ENCODE peak calls at places on chromosome 5, in four cellular contexts. P, O, H and G are unnamed samples.

GRCh38 chr5:159605585-159605984 is 275.3 kb upstream of the IL12B start:
- DNase-seq in O (no peak), P (no peak), H (no peak), G (no peak)

GRCh38 chr5:92353107-92354030 is 970.3 kb upstream of the ARRDC3 start:
- DNase-seq in O (no peak), H (no peak), P (no peak), G (peak)

GRCh38 chr5:176652136-176652535 is 4.9 kb downstream of the TSPAN17 start:
- DNase-seq in P (no peak), H (no peak), O (no peak), G (no peak)

GRCh38 chr5:171122372-171122771 is 186.7 kb upstream of the TLX3 start:
- DNase-seq in O (no peak), H (no peak), P (peak), G (no peak)

GRCh38 chr5:103693485-103693884 is 130.9 kb upstream of the NUDT12 start:
- DNase-seq in O (no peak), H (no peak), P (no peak), G (no peak)

GRCh38 chr5:60323596-60323995 is 376.4 kb downstream of the DEPDC1B start:
- DNase-seq in P (no peak), H (no peak), O (no peak), G (no peak)

GRCh38 chr5:72842816-72843215 is 26.4 kb downstream of the TNPO1 start:
- DNase-seq in H (no peak), P (peak), O (no peak), G (peak)

GRCh38 chr5:136079195-136079985 is 50.6 kb downstream of the TGFBI start:
- DNase-seq in P (no peak), O (no peak), H (no peak), G (no peak)

GRCh38 chr5:138450971-138451370 is 12.1 kb downstream of the REEP2 start:
- DNase-seq in P (no peak), H (no peak), O (no peak), G (no peak)

GRCh38 chr5:78706381-78706780 is 57.8 kb upstream of the LHFPL2 start:
- DNase-seq in H (no peak), O (no peak), P (no peak), G (peak)

GRCh38 chr5:75640395-75640794 is 29.1 kb downstream of the ANKDD1B start:
- DNase-seq in P (peak), H (no peak), O (no peak), G (peak)

GRCh38 chr5:113378081-113378480 is 56.7 kb downstream of the TSSK1B start:
- DNase-seq in O (no peak), P (no peak), H (no peak), G (no peak)

GRCh38 chr5:77282337-77283027 is 72.0 kb downstream of the PDE8B start:
- DNase-seq in O (no peak), P (peak), H (no peak), G (no peak)

GRCh38 chr5:11234501-11234911 is 473.5 kb upstream of the DAP start:
- DNase-seq in P (no peak), O (no peak), H (no peak), G (no peak)

GRCh38 chr5:126492939-126493338 is 69.7 kb downstream of the GRAMD2B start:
- DNase-seq in H (no peak), P (peak), O (no peak), G (peak)

GRCh38 chr5:107486489-107486888 is 184.2 kb downstream of the EFNA5 start:
- DNase-seq in H (no peak), P (peak), O (no peak), G (no peak)

GRCh38 chr5:80255752-80256479 is at the start of gene SERINC5:
- DNase-seq in H (peak), O (peak), P (peak), G (peak)

GRCh38 chr5:71563161-71563560 is 24.0 kb upstream of the MCCC2 start:
- DNase-seq in H (no peak), P (no peak), O (no peak), G (no peak)

GRCh38 chr5:77993799-77994318 is 217.7 kb upstream of the TBCA start:
- DNase-seq in H (no peak), P (no peak), O (no peak), G (no peak)

GRCh38 chr5:111386832-111387162 is 125.5 kb downstream of the STARD4 start:
- DNase-seq in H (no peak), O (no peak), P (no peak), G (no peak)

GRCh38 chr5:30099634-30100033 is 1093.9 kb upstream of the CDH6 start:
- DNase-seq in O (no peak), P (peak), H (no peak), G (peak)

GRCh38 chr5:109682383-109682782 is 7.3 kb upstream of the MAN2A1 start:
- DNase-seq in P (peak), H (no peak), O (no peak), G (peak)

GRCh38 chr5:52743012-52743411 is 44.7 kb upstream of the ITGA1 start:
- DNase-seq in H (no peak), O (no peak), P (no peak), G (no peak)

GRCh38 chr5:11815916-11816315 is 88.3 kb downstream of the CTNND2 start:
- DNase-seq in P (no peak), O (no peak), H (no peak), G (no peak)

GRCh38 chr5:56075361-56075760 is 80.6 kb upstream of the IL6ST start:
- DNase-seq in H (no peak), O (no peak), P (no peak), G (no peak)

GRCh38 chr5:67577424-67577823 is 380.8 kb upstream of the CD180 start:
- DNase-seq in H (no peak), O (peak), P (peak), G (peak)

GRCh38 chr5:31944683-31945445 is 229.3 kb downstream of the GOLPH3 start:
- DNase-seq in P (no peak), H (no peak), O (peak), G (no peak)

GRCh38 chr5:176639981-176640380 is 7.3 kb upstream of the TSPAN17 start:
- DNase-seq in H (no peak), P (no peak), O (no peak), G (peak)

GRCh38 chr5:83955916-83956315 is 235.3 kb upstream of the HAPLN1 start:
- DNase-seq in O (no peak), P (peak), H (no peak), G (peak)

GRCh38 chr5:171226096-171226495 is 83.0 kb upstream of the TLX3 start:
- DNase-seq in O (no peak), P (no peak), H (no peak), G (no peak)

GRCh38 chr5:32707394-32707997 is 3.6 kb upstream of the NPR3 start:
- DNase-seq in O (no peak), P (peak), H (no peak), G (peak)

GRCh38 chr5:163106098-163106497 is 331.3 kb upstream of the CCNG1 start:
- DNase-seq in P (peak), O (no peak), H (no peak), G (no peak)

GRCh38 chr5:159518361-159518760 is 188.1 kb upstream of the IL12B start:
- DNase-seq in O (no peak), H (no peak), P (peak), G (no peak)

GRCh38 chr5:1447772-1448361 is 2.6 kb upstream of the SLC6A3 start:
- DNase-seq in O (no peak), H (peak), P (no peak), G (no peak)

GRCh38 chr5:160042674-160043073 is 33.7 kb downstream of the TTC1 start:
- DNase-seq in O (no peak), P (no peak), H (no peak), G (no peak)

GRCh38 chr5:146339715-146340259 is 1.1 kb downstream of the POU4F3 start:
- DNase-seq in O (no peak), P (no peak), H (no peak), G (no peak)

GRCh38 chr5:179120421-179120861 is 60.3 kb downstream of the ZNF354C start:
- DNase-seq in P (no peak), H (peak), O (no peak), G (no peak)

GRCh38 chr5:87195104-87195581 is 72.5 kb upstream of the RASA1 start:
- DNase-seq in H (no peak), P (peak), O (no peak), G (peak)

GRCh38 chr5:95771109-95771708 is 40.1 kb downstream of the RHOBTB3 start:
- DNase-seq in H (no peak), P (peak), O (no peak), G (no peak)

GRCh38 chr5:166535641-166536040 is 1755.8 kb upstream of the WWC1 start:
- DNase-seq in O (peak), P (no peak), H (no peak), G (no peak)